ENCODE peak calls at places on chromosomes 16 and 17, in five cellular contexts. F is HepG2, E is H1, G is GM12891, U is GM12878. Y is an unnamed sample.

GRCh38 chr17:29870836-29871430 is 59.1 kb downstream of the SSH2 start:
- DNase-seq in U (no peak), F (no peak), E (no peak), G (no peak), Y (no peak)

GRCh38 chr17:16521070-16521727 is 29.2 kb upstream of the LRRC75A start:
- DNase-seq in G (peak; percentile 63), U (peak; percentile 39), F (peak; percentile 87), E (peak; percentile 39), Y (peak; percentile 62)

GRCh38 chr16:69514366-69514765 is 51.4 kb upstream of the NFAT5 start:
- DNase-seq in U (no peak), F (no peak), G (no peak), E (no peak), Y (no peak)

GRCh38 chr17:67353929-67354557 is 12.3 kb downstream of the PSMD12 start:
- DNase-seq in F (no peak), G (no peak), E (no peak), U (no peak), Y (no peak)

GRCh38 chr17:38922538-38923291 is 2.7 kb upstream of the LASP1NB start:
- DNase-seq in E (no peak), U (no peak), G (no peak), F (no peak), Y (no peak)

GRCh38 chr16:63981639-63982038 is 1140.2 kb downstream of the CDH11 start:
- DNase-seq in G (no peak), F (no peak), E (no peak), U (no peak), Y (no peak)

GRCh38 chr16:68707341-68708152 is 29.5 kb upstream of the CDH1 start:
- DNase-seq in F (peak; percentile 81), G (no peak), U (no peak), E (peak; percentile 66), Y (no peak)

GRCh38 chr17:30864636-30865035 is 32.9 kb downstream of the ATAD5 start:
- DNase-seq in U (no peak), E (no peak), F (no peak), G (no peak), Y (no peak)

GRCh38 chr17:48247038-48247437 is 139.5 kb downstream of the SNX11 start:
- DNase-seq in E (no peak), F (no peak), G (no peak), U (no peak), Y (no peak)

GRCh38 chr16:58026705-58027340 is 1.3 kb downstream of the MMP15 start:
- DNase-seq in U (no peak), E (no peak), F (no peak), G (no peak), Y (no peak)

GRCh38 chr17:29594441-29595090 is 1.6 kb downstream of the ANKRD13B start:
- DNase-seq in G (no peak), E (no peak), F (no peak), U (no peak), Y (no peak)

GRCh38 chr16:66746048-66746447 is 5.4 kb downstream of the DYNC1LI2 start:
- DNase-seq in E (no peak), G (no peak), F (no peak), U (no peak), Y (no peak)

GRCh38 chr17:68501074-68501473 is 11.2 kb upstream of the PRKAR1A start:
- DNase-seq in E (no peak), G (no peak), U (no peak), F (no peak), Y (no peak)

GRCh38 chr17:15171433-15172047 is 93.6 kb downstream of the PMP22 start:
- DNase-seq in G (peak; percentile 23), E (peak; percentile 44), F (peak; percentile 37), U (no peak), Y (peak; percentile 17)

GRCh38 chr17:66711936-66712335 is 123.0 kb upstream of the CACNG5 start:
- DNase-seq in U (no peak), E (peak; percentile 47), G (no peak), F (peak; percentile 71), Y (no peak)

GRCh38 chr17:50534222-50534978 is 1.9 kb downstream of the EPN3 start:
- DNase-seq in E (no peak), G (no peak), U (no peak), F (no peak), Y (no peak)

GRCh38 chr17:67443931-67444597 is 67.0 kb downstream of the PITPNC1 start:
- DNase-seq in F (no peak), G (no peak), U (no peak), E (no peak), Y (no peak)

GRCh38 chr17:45363498-45363897 is 46.7 kb upstream of the MAP3K14 start:
- DNase-seq in F (no peak), U (no peak), G (no peak), E (no peak), Y (no peak)

GRCh38 chr16:2002406-2003230 is 7.0 kb downstream of the ZNF598 start:
- DNase-seq in E (no peak), G (no peak), F (no peak), U (no peak), Y (no peak)

GRCh38 chr17:64183815-64184397 is 54.0 kb upstream of the ERN1 start:
- DNase-seq in F (no peak), E (no peak), U (no peak), G (no peak), Y (no peak)

GRCh38 chr17:67671492-67671891 is 46.2 kb upstream of the NOL11 start:
- DNase-seq in F (no peak), E (no peak), U (no peak), G (no peak), Y (no peak)

GRCh38 chr17:50269477-50270429 is 4.5 kb upstream of the TMEM92 start:
- DNase-seq in F (peak; percentile 61), E (no peak), U (peak; percentile 19), G (peak; percentile 66), Y (peak; percentile 54)

GRCh38 chr17:80938556-80938955 is 53.1 kb upstream of the CHMP6 start:
- DNase-seq in U (no peak), E (no peak), F (no peak), G (no peak), Y (no peak)

GRCh38 chr17:82338858-82339633 is 5.5 kb upstream of the SECTM1 start:
- DNase-seq in F (no peak), E (no peak), U (no peak), G (no peak), Y (no peak)

GRCh38 chr17:80708497-80708896 is 163.9 kb downstream of the RPTOR start:
- DNase-seq in U (no peak), F (no peak), G (no peak), E (no peak), Y (no peak)

GRCh38 chr17:16297367-16298139 is 55.7 kb downstream of the CENPV start:
- DNase-seq in G (no peak), U (no peak), E (no peak), F (peak; percentile 86), Y (no peak)

GRCh38 chr17:79792984-79793923 is 3.6 kb downstream of the CBX8 start:
- DNase-seq in E (no peak), G (no peak), F (no peak), U (no peak), Y (no peak)

GRCh38 chr16:85524365-85524629 is 88.8 kb upstream of the GSE1 start:
- DNase-seq in F (peak; percentile 39), U (no peak), E (no peak), G (no peak), Y (no peak)

GRCh38 chr16:47037746-47038458 is 64.4 kb upstream of the DNAJA2 start:
- DNase-seq in G (peak; percentile 93), U (peak; percentile 40), F (peak; percentile 61), E (no peak), Y (peak; percentile 95)

GRCh38 chr16:3607634-3608033 is 3.8 kb downstream of the SLX4 start:
- DNase-seq in E (no peak), G (no peak), F (no peak), U (no peak), Y (no peak)

GRCh38 chr17:956905-957304 is 22.7 kb downstream of the NXN start:
- DNase-seq in E (no peak), G (no peak), F (no peak), U (no peak), Y (no peak)
- TF ChIP-seq POLR2AphosphoS5 in E (no peak), G (no peak), F (no peak), U (no peak), Y (no peak)

DNA sequence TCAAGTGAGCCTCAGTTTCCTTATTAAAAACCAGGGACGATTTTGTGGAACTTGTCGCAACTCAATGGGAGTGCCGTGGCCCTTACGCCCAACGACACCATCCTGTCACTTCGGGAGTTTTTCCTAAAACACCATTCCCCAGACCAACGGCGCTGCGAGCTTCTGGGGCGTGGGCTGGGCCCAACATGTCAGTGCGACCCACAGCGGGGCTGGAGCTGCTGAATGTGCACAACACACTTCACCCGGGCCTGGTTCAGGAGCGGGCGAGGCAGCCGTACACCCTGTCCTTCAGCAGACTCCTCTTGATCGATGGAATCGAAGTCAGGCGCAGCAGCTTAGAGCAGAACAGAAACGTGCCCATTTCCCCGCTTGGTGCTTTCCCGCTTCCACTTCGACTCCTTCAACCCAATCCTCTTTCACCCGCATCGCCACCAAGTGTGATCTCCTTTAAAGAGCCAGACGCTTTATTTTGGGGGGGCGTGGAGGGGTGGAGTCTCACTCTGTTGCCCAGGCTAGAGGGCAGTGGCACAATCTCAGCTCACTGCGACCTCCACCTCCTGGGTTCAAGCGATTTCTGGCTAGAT is 13.2 kb upstream of the SLC7A5 start:
- DNase-seq in F (no peak), U (no peak), E (no peak), G (no peak), Y (no peak)
- TF ChIP-seq TAF1 in F (no peak), U (no peak), E (no peak), G (no peak), Y (no peak)

GRCh38 chr16:49928176-49928892 is 72.4 kb upstream of the ZNF423 start:
- DNase-seq in E (no peak), U (no peak), G (no peak), F (no peak), Y (no peak)
- TF ChIP-seq POLR2AphosphoS5 in E (no peak), U (no peak), G (no peak), F (no peak), Y (no peak)

DNA sequence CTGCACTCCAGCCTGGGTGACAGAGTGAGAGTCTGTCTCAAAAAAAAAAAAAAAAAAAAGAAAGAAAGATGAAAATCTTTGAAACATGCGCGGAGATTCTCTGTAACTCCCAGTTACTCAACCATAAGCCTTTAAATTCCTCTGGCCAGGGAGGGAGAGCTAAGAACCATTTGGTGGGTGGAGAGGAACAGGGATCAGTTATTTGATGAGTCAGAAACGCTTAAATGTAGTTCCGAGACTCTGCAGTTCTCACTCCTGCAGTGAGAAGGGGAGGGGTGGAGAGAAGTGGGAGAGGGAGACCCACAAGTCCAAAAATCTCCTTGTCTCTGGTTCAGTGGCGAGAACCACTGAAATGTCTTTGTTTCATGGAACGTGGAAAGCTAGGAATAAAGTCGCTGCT is 266.7 kb downstream of the SOX9 start:
- DNase-seq in E (no peak), U (no peak), F (peak; percentile 39), G (no peak), Y (no peak)
- TF ChIP-seq TAF1 in E (no peak), U (no peak), F (no peak), G (no peak), Y (no peak)

DNA sequence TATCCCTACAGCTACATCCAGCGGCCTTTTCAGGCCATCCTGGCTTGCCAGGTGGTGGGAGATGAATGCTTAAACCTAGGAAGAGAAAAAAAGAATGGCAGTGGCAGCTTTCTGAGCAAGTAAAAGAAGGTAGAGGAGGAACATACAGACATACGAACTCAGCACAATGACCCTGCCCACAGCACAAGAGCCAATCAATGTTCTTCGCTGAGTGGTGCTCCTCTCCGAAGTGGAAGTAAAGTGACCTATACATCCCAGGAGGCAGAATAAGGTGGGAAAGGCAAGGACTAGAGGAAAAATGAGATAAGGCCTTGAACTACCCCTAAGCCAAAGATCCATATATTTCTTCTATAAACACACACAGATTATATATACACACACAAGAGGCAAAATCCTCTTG is 28.7 kb downstream of the USP31 start:
- DNase-seq in U (no peak), F (no peak), E (no peak), G (no peak), Y (no peak)
- TF ChIP-seq POLR2AphosphoS5 in U (no peak), F (no peak), E (no peak), G (no peak), Y (no peak)

Y was measured in GM12892.